ENCODE peak calls at places on chromosomes 13 and 19, in five cellular contexts. One of them, this sample, is unnamed.

GRCh38 chr19:53094749-53095575 is 8.3 kb downstream of the ZNF160 start:
- DNase-seq in CD8-positive, alpha-beta memory T cell: no peak
- DNase-seq in PC-3: no peak
- DNase-seq in AG04450: no peak
- DNase-seq in right cardiac atrium: no peak
- DNase-seq in this sample: no peak

GRCh38 chr19:49590971-49591730 is at the start of gene PRR12:
- DNase-seq in AG04450: peak
- DNase-seq in PC-3: peak
- DNase-seq in right cardiac atrium: peak
- DNase-seq in CD8-positive, alpha-beta memory T cell: peak
- DNase-seq in this sample: peak

GRCh38 chr13:87058786-87059329 is 612.3 kb upstream of the SLITRK5 start:
- DNase-seq in CD8-positive, alpha-beta memory T cell: no peak
- DNase-seq in AG04450: no peak
- DNase-seq in PC-3: no peak
- DNase-seq in right cardiac atrium: no peak
- DNase-seq in this sample: no peak

GRCh38 chr13:75485286-75486062 is 3.5 kb upstream of the TBC1D4 start:
- DNase-seq in CD8-positive, alpha-beta memory T cell: no peak
- DNase-seq in right cardiac atrium: no peak
- DNase-seq in AG04450: no peak
- DNase-seq in PC-3: peak
- DNase-seq in this sample: peak

GRCh38 chr13:45682494-45683008 is 19.6 kb upstream of the CBY2 start:
- DNase-seq in AG04450: no peak
- DNase-seq in PC-3: no peak
- DNase-seq in right cardiac atrium: no peak
- DNase-seq in CD8-positive, alpha-beta memory T cell: no peak
- DNase-seq in this sample: no peak

GRCh38 chr13:112776971-112777370 is 87.1 kb downstream of the ATP11A start:
- DNase-seq in AG04450: no peak
- DNase-seq in PC-3: no peak
- DNase-seq in CD8-positive, alpha-beta memory T cell: no peak
- DNase-seq in right cardiac atrium: no peak
- DNase-seq in this sample: no peak

GRCh38 chr13:111338841-111339240 is 18.4 kb downstream of the TEX29 start:
- DNase-seq in CD8-positive, alpha-beta memory T cell: no peak
- DNase-seq in PC-3: no peak
- DNase-seq in AG04450: no peak
- DNase-seq in right cardiac atrium: no peak
- DNase-seq in this sample: no peak

GRCh38 chr19:690203-690602 is 5.0 kb downstream of the PRSS57 start:
- DNase-seq in PC-3: no peak
- DNase-seq in right cardiac atrium: peak
- DNase-seq in CD8-positive, alpha-beta memory T cell: no peak
- DNase-seq in AG04450: no peak
- DNase-seq in this sample: no peak

GRCh38 chr19:36169084-36169760 is 17.0 kb upstream of the COX7A1 start:
- DNase-seq in right cardiac atrium: no peak
- DNase-seq in PC-3: no peak
- DNase-seq in AG04450: no peak
- DNase-seq in CD8-positive, alpha-beta memory T cell: no peak
- DNase-seq in this sample: no peak

GRCh38 chr13:33543631-33544030 is 258.1 kb upstream of the STARD13 start:
- DNase-seq in AG04450: no peak
- DNase-seq in right cardiac atrium: no peak
- DNase-seq in CD8-positive, alpha-beta memory T cell: no peak
- DNase-seq in PC-3: peak
- DNase-seq in this sample: no peak
- H3K4me3 ChIP-seq in AG04450: no peak
- H3K4me3 ChIP-seq in right cardiac atrium: peak
- H3K4me3 ChIP-seq in CD8-positive, alpha-beta memory T cell: peak
- H3K4me3 ChIP-seq in PC-3: peak
- H3K4me3 ChIP-seq in this sample: no peak

DNA sequence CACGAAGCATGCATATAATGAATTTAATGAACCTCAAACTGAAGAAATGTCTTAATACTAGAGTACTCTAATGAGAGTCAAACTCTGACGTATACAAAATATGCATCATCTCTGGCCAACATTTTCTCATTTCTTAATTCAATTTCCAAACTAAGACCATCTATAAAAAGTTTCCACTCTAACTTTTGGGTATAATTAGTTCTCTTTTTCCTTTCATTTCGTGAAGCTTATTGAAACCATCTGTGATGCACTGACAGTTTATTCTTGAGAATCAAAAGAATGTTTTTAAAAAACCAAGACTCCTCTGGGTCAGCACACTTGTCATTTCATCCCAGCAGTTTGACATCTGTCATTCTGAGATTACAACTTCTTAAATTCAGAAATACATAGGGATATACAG is 90.0 kb downstream of the CAB39L start:
- DNase-seq in PC-3: no peak
- DNase-seq in AG04450: no peak
- DNase-seq in CD8-positive, alpha-beta memory T cell: no peak
- DNase-seq in right cardiac atrium: no peak
- DNase-seq in this sample: no peak
- H3K4me3 ChIP-seq in PC-3: no peak
- H3K4me3 ChIP-seq in AG04450: no peak
- H3K4me3 ChIP-seq in CD8-positive, alpha-beta memory T cell: no peak
- H3K4me3 ChIP-seq in right cardiac atrium: no peak
- H3K4me3 ChIP-seq in this sample: no peak

GRCh38 chr19:7213628-7214328 is 80.4 kb downstream of the INSR start:
- DNase-seq in PC-3: no peak
- DNase-seq in AG04450: no peak
- DNase-seq in right cardiac atrium: no peak
- DNase-seq in CD8-positive, alpha-beta memory T cell: no peak
- DNase-seq in this sample: no peak
- H3K4me3 ChIP-seq in PC-3: no peak
- H3K4me3 ChIP-seq in AG04450: no peak
- H3K4me3 ChIP-seq in right cardiac atrium: no peak
- H3K4me3 ChIP-seq in CD8-positive, alpha-beta memory T cell: no peak
- H3K4me3 ChIP-seq in this sample: no peak

DNA sequence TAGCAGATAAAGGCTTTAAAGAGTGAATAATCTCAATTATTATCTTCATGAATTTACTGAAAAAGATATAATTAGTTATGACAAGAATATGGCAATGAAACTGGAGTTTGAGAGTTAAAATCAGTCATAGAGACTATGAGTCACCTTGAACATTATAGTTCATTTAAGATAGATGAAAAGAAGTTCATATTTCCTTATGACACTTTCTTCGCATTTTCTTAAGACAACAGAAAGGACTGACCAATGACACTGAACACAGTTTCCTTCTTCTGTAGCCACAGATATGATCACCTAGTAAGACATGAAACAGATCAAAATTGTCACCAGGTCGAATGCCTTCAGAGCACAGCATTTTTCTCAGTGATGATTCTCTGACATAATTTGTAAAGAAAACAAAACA is 202.1 kb downstream of the KLF12 start:
- DNase-seq in CD8-positive, alpha-beta memory T cell: no peak
- DNase-seq in right cardiac atrium: no peak
- DNase-seq in PC-3: peak
- DNase-seq in AG04450: no peak
- DNase-seq in this sample: no peak
- H3K4me3 ChIP-seq in CD8-positive, alpha-beta memory T cell: no peak
- H3K4me3 ChIP-seq in right cardiac atrium: no peak
- H3K4me3 ChIP-seq in PC-3: no peak
- H3K4me3 ChIP-seq in AG04450: no peak
- H3K4me3 ChIP-seq in this sample: no peak

GRCh38 chr19:12938536-12939291 is at the start of gene CALR:
- DNase-seq in CD8-positive, alpha-beta memory T cell: peak
- DNase-seq in PC-3: peak
- DNase-seq in right cardiac atrium: no peak
- DNase-seq in AG04450: no peak
- DNase-seq in this sample: no peak

GRCh38 chr19:12939908-12940533 is 1.6 kb downstream of the CALR start:
- DNase-seq in PC-3: no peak
- DNase-seq in right cardiac atrium: no peak
- DNase-seq in CD8-positive, alpha-beta memory T cell: no peak
- DNase-seq in AG04450: no peak
- DNase-seq in this sample: no peak

GRCh38 chr19:12939292-12939606 is 840 bp downstream of the CALR start:
- DNase-seq in PC-3: peak
- DNase-seq in AG04450: no peak
- DNase-seq in CD8-positive, alpha-beta memory T cell: peak
- DNase-seq in right cardiac atrium: no peak
- DNase-seq in this sample: no peak

GRCh38 chr19:12943437-12944044 is 2.1 kb upstream of the RAD23A start:
- DNase-seq in PC-3: no peak
- DNase-seq in CD8-positive, alpha-beta memory T cell: no peak
- DNase-seq in right cardiac atrium: no peak
- DNase-seq in AG04450: no peak
- DNase-seq in this sample: no peak

DNA sequence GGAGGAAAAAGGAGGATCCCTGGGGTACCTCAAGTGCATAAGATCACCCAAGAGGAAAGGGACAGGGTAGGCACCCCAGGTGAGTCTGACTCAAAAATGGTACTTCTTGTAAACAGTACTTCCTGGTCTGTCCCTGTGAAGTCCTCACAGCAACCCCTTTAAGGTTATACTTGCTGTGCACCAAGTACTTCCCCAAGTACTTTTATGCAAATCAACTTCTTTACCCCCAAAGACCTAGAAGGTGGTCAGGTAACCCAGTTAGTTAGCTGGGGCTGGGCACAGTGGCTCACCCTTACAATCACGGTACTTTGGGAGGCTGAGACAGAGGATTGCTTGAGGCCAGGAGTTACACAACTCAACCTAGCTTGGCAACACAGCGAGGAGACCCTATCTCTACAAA is 2.5 kb downstream of the CALR start:
- DNase-seq in AG04450: no peak
- DNase-seq in PC-3: no peak
- DNase-seq in right cardiac atrium: no peak
- DNase-seq in CD8-positive, alpha-beta memory T cell: no peak
- DNase-seq in this sample: no peak
- H3K4me3 ChIP-seq in AG04450: peak
- H3K4me3 ChIP-seq in PC-3: peak
- H3K4me3 ChIP-seq in right cardiac atrium: no peak
- H3K4me3 ChIP-seq in CD8-positive, alpha-beta memory T cell: no peak
- H3K4me3 ChIP-seq in this sample: peak

DNA sequence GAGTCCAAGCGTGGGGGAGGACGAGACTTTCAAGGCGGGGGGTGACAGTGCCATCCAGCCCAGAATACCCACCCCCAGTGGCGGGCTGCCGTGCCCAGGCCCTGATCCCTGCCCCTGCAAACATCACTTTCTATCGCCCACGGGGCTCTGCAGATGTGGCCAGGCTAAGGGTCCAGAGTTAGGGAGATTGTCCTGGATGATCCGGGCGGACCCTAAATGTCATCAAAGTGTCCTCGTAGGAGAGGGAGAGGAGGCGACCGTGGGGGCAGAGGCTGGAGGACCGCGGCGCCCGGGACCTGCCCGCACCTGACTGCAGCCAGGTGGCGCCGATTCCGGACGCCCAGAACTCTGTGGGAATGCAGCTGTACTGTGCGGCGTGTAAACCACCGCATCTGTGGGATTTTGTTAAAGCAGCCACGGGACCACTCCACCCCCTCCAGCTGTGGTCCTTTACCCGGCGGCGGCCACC is 32.4 kb downstream of the GJA3 start:
- DNase-seq in PC-3: peak
- DNase-seq in AG04450: no peak
- DNase-seq in right cardiac atrium: peak
- DNase-seq in CD8-positive, alpha-beta memory T cell: no peak
- DNase-seq in this sample: no peak
- H3K4me3 ChIP-seq in PC-3: peak
- H3K4me3 ChIP-seq in AG04450: no peak
- H3K4me3 ChIP-seq in right cardiac atrium: peak
- H3K4me3 ChIP-seq in CD8-positive, alpha-beta memory T cell: peak
- H3K4me3 ChIP-seq in this sample: peak

GRCh38 chr19:23415561-23416191 is 20.4 kb upstream of the ZNF91 start:
- DNase-seq in PC-3: no peak
- DNase-seq in AG04450: no peak
- DNase-seq in right cardiac atrium: peak
- DNase-seq in CD8-positive, alpha-beta memory T cell: no peak
- DNase-seq in this sample: no peak
- H3K4me3 ChIP-seq in PC-3: no peak
- H3K4me3 ChIP-seq in AG04450: peak
- H3K4me3 ChIP-seq in right cardiac atrium: peak
- H3K4me3 ChIP-seq in CD8-positive, alpha-beta memory T cell: peak
- H3K4me3 ChIP-seq in this sample: peak

GRCh38 chr13:20666948-20667347 is 36.6 kb upstream of the IL17D start:
- DNase-seq in PC-3: no peak
- DNase-seq in AG04450: no peak
- DNase-seq in CD8-positive, alpha-beta memory T cell: no peak
- DNase-seq in right cardiac atrium: no peak
- DNase-seq in this sample: no peak
- H3K4me3 ChIP-seq in PC-3: no peak
- H3K4me3 ChIP-seq in AG04450: no peak
- H3K4me3 ChIP-seq in CD8-positive, alpha-beta memory T cell: no peak
- H3K4me3 ChIP-seq in right cardiac atrium: no peak
- H3K4me3 ChIP-seq in this sample: no peak

GRCh38 chr19:5398693-5399057 is 56.5 kb upstream of the ZNRF4 start:
- DNase-seq in AG04450: no peak
- DNase-seq in PC-3: no peak
- DNase-seq in right cardiac atrium: no peak
- DNase-seq in CD8-positive, alpha-beta memory T cell: no peak
- DNase-seq in this sample: no peak
- H3K4me3 ChIP-seq in AG04450: no peak
- H3K4me3 ChIP-seq in PC-3: no peak
- H3K4me3 ChIP-seq in right cardiac atrium: no peak
- H3K4me3 ChIP-seq in CD8-positive, alpha-beta memory T cell: no peak
- H3K4me3 ChIP-seq in this sample: no peak